ENCODE peak calls at places on chromosomes 13 and 19, in seven cellular contexts. M is A549; Y is stimulated activated CD8-positive, alpha-beta memory T cell treated with anti-CD3 and anti-CD28 coated beads, Interleukin-12 subunit alpha, Interleukin-12 subunit beta, amount 100 ng/mL, for 1 hour; P is NCI-H1092; W is activated gamma-delta T cell treated with Interleukin-2 at 50 U/mL for 16 hours; C is ovary; A is HAP-1. S is an unnamed sample.

GRCh38 chr13:109105899-109106298 is 476.5 kb downstream of the MYO16 start:
- DNase-seq in C (no peak), A (no peak), M (no peak), W (no peak), Y (no peak), P (no peak), S (no peak)

GRCh38 chr13:97753942-97754670 is 199.4 kb upstream of the IPO5 start:
- DNase-seq in Y (no peak), A (peak), W (no peak), M (no peak), C (no peak), P (no peak), S (no peak)

GRCh38 chr13:80877944-80878241 is 537.0 kb upstream of the SPRY2 start:
- DNase-seq in M (no peak), W (no peak), C (no peak), P (no peak), A (no peak), Y (no peak), S (no peak)

GRCh38 chr13:83987394-83987793 is 105.1 kb upstream of the SLITRK1 start:
- DNase-seq in W (no peak), P (no peak), A (no peak), Y (no peak), M (no peak), C (no peak), S (no peak)

GRCh38 chr13:48892311-48892710 is 83.4 kb upstream of the FNDC3A start:
- DNase-seq in P (no peak), W (no peak), C (no peak), Y (no peak), A (no peak), M (peak), S (no peak)

GRCh38 chr19:56972291-56972914 is 131.9 kb upstream of the PEG3 start:
- DNase-seq in C (no peak), A (no peak), M (no peak), P (no peak), W (no peak), Y (no peak), S (no peak)

GRCh38 chr19:3153286-3154230 is 17.7 kb downstream of the GNA15 start:
- DNase-seq in C (no peak), W (no peak), Y (no peak), P (no peak), M (no peak), A (no peak), S (no peak)

GRCh38 chr13:109162248-109163051 is 533.0 kb downstream of the MYO16 start:
- DNase-seq in P (no peak), A (no peak), Y (no peak), C (no peak), M (no peak), W (no peak), S (peak)

GRCh38 chr19:12647490-12648071 is 19.0 kb downstream of the MAN2B1 start:
- DNase-seq in P (peak), A (peak), C (peak), W (no peak), Y (no peak), M (no peak), S (peak)